ENCODE peak calls at places on chromosomes 6 and 20, in six cellular contexts. A is GM23338, Q is SK-N-SH, M is HCT116, Y is Panc1, X is GM12878. T is an unnamed sample.

GRCh38 chr6:85747654-85748053 is 105.0 kb upstream of the SYNCRIP start:
- DNase-seq in A (no peak), Y (no peak), M (no peak), Q (no peak), X (no peak), T (no peak)

GRCh38 chr6:43173496-43174262 is 2.6 kb downstream of the SRF start:
- DNase-seq in Q (no peak), X (no peak), Y (no peak), M (no peak), A (no peak), T (no peak)

GRCh38 chr20:47379433-47380150 is 23.1 kb upstream of the ZMYND8 start:
- DNase-seq in A (no peak), Y (no peak), X (no peak), Q (no peak), M (no peak), T (no peak)

GRCh38 chr6:90347411-90347841 is 50.8 kb upstream of the BACH2 start:
- DNase-seq in Y (no peak), M (no peak), X (no peak), A (no peak), Q (no peak), T (no peak)

GRCh38 chr6:126337323-126337722 is 2.6 kb upstream of the CENPW start:
- DNase-seq in A (no peak), Y (no peak), Q (no peak), X (no peak), M (no peak), T (peak)

GRCh38 chr20:1509237-1509636 is 18.0 kb upstream of the SIRPB2 start:
- DNase-seq in A (peak), Y (peak), Q (peak), X (no peak), M (peak), T (peak)

GRCh38 chr6:22821664-22822320 is 252.4 kb downstream of the HDGFL1 start:
- DNase-seq in Y (no peak), X (no peak), M (no peak), Q (no peak), A (no peak), T (no peak)

GRCh38 chr6:130760006-130760405 is 67.2 kb upstream of the SMLR1 start:
- DNase-seq in X (no peak), A (peak), Y (no peak), Q (peak), M (peak), T (no peak)

GRCh38 chr6:8017276-8017701 is 46.9 kb downstream of the BLOC1S5 start:
- DNase-seq in A (no peak), Y (no peak), M (no peak), Q (no peak), X (no peak), T (no peak)

GRCh38 chr6:141874930-141875602 is 257.7 kb upstream of the GJE1 start:
- DNase-seq in Q (no peak), Y (peak), M (no peak), X (no peak), A (no peak), T (peak)

GRCh38 chr6:81750660-81751387 is 1.7 kb downstream of the TENT5A start:
- DNase-seq in Q (no peak), Y (no peak), M (no peak), X (no peak), A (no peak), T (no peak)

GRCh38 chr20:38172344-38172743 is 7.3 kb upstream of the TGM2 start:
- DNase-seq in Q (no peak), M (no peak), Y (no peak), A (no peak), X (no peak), T (no peak)

GRCh38 chr6:141282263-141282662 is 850.5 kb upstream of the GJE1 start:
- DNase-seq in X (no peak), Q (no peak), M (no peak), A (peak), Y (no peak), T (no peak)

GRCh38 chr6:167811040-167811439 is 15.7 kb upstream of the AFDN start:
- DNase-seq in A (no peak), X (no peak), Y (no peak), Q (no peak), M (no peak), T (no peak)

GRCh38 chr20:44754554-44754953 is 8.9 kb downstream of the KCNK15 start:
- DNase-seq in A (no peak), X (no peak), M (no peak), Y (no peak), Q (no peak), T (no peak)

GRCh38 chr6:94751641-94752329 is 825.5 kb upstream of the MANEA start:
- DNase-seq in Y (no peak), A (no peak), M (no peak), Q (no peak), X (peak), T (peak)

GRCh38 chr20:4894981-4895381 is 106.3 kb downstream of the SLC23A2 start:
- DNase-seq in Y (no peak), A (no peak), X (no peak), Q (no peak), M (no peak), T (no peak)

GRCh38 chr20:44038681-44039123 is 124.0 kb downstream of the TOX2 start:
- DNase-seq in Q (peak), A (no peak), X (no peak), M (no peak), Y (no peak), T (no peak)

GRCh38 chr6:6758915-6759654 is 170.6 kb downstream of the LY86 start:
- DNase-seq in X (peak), M (peak), Q (peak), Y (no peak), A (peak), T (peak)

GRCh38 chr6:86916393-86916792 is 20.9 kb upstream of the HTR1E start:
- DNase-seq in M (no peak), X (no peak), Y (no peak), Q (no peak), A (no peak), T (no peak)

GRCh38 chr6:54013966-54014365 is 97.3 kb upstream of the MLIP start:
- DNase-seq in M (no peak), Q (no peak), A (no peak), Y (no peak), X (no peak), T (no peak)

GRCh38 chr20:44218441-44218840 is 7.9 kb upstream of the OSER1 start:
- DNase-seq in Q (no peak), X (no peak), A (no peak), M (no peak), Y (no peak), T (no peak)

GRCh38 chr6:45920819-45921511 is 94.7 kb downstream of the CLIC5 start:
- DNase-seq in X (peak), Y (no peak), M (no peak), A (no peak), Q (no peak), T (no peak)

DNA sequence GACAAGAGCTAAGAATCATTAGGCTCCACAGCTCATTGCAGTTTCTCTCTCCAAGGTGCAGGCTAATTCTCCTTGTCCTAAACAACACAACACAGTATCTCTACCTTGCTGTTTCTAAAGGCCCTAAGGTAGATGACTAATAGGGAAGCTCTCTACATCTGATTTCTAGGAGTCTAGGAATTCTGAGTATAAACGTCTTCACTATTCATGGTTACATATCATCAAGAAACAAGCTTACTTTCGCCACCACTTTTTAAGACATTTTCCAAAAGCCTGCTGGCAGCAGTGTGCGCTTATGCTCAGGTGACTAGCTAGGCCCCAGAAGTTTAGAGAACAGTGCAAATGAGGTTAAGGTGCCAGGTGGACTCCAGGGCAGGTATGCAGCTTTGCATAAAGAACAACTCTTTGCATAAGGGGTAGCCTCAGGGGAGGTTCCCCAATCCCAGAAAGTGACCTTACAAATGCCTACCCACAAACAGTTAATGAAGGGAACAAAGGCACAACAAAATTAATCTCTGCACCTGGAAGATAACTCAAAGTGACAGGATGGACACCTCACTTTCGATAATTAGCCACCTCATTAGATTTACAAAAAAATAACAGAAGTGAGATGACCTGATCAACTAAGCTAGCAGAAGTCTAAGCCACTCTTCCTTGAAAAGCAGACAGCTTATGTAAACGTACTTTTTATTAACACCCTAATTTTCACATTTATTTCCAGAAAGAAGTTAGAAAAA is 20.1 kb downstream of the B4GALT5 start:
- DNase-seq in M (no peak), A (no peak), X (no peak), Y (no peak), Q (no peak), T (no peak)
- TF ChIP-seq POLR2AphosphoS5 in M (no peak), A (no peak), X (no peak), Y (no peak), Q (no peak), T (no peak)

GRCh38 chr6:168938546-168938945 is 315.1 kb downstream of the THBS2 start:
- DNase-seq in Q (no peak), M (no peak), A (no peak), X (no peak), Y (no peak), T (no peak)

GRCh38 chr6:168941036-168941435 is 312.6 kb downstream of the THBS2 start:
- DNase-seq in Y (no peak), X (no peak), M (no peak), A (no peak), Q (no peak), T (no peak)

GRCh38 chr6:168937061-168937460 is 316.6 kb downstream of the THBS2 start:
- DNase-seq in M (no peak), Y (no peak), A (no peak), Q (no peak), X (no peak), T (no peak)

GRCh38 chr6:168939771-168940170 is 313.9 kb downstream of the THBS2 start:
- DNase-seq in Y (no peak), M (no peak), X (no peak), A (no peak), Q (no peak), T (no peak)

DNA sequence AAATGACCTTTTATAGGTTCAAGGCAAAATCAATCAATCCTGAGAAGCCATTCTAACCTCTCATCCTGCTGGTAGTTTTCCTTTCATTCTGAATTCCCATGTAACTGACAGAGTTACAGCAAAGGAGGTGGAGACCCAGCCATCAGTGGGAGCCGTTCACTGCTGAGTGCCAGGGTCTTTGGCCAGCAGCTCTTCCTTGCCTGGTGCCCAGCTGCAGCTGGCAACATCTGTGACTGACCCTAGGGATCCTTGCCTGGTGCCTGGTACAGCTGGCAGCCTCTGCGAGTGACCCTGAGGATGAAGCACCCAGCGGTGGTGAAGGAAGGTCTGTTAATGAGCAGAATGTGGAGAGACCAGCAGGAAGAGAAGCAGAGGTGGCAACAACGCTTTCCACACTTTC is 314.6 kb downstream of the THBS2 start:
- DNase-seq in A (no peak), X (no peak), M (no peak), Y (no peak), Q (no peak), T (no peak)
- H3K4me3 ChIP-seq in A (no peak), X (no peak), M (no peak), Y (no peak), Q (no peak), T (no peak)

GRCh38 chr6:36444470-36444869 is 1.7 kb downstream of the KCTD20 start:
- DNase-seq in Y (no peak), M (no peak), A (no peak), X (no peak), Q (no peak), T (no peak)
- TF ChIP-seq REST in Y (no peak), M (no peak), A (no peak), X (no peak), Q (no peak), T (no peak)

DNA sequence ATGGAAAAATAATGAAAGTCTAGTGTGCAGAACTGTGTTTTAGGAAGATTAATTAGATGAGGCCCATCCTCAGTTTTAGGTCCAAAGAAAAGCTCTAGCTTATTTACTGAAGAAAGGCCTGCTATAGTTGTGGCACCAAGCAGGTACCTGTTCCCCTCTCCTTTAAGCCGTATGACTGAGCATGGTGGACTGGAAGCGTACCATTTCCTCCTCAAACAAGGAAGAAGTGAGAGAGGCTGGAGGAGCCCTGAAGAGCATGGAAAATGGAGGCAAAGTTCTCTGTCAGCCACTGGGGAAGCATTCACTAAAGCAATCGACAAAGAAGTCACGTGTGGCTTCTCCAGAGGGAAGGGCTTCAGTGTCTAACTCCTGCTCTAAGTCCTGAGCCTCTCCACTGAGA is 100.2 kb downstream of the MAN1A1 start:
- DNase-seq in Y (no peak), M (no peak), Q (no peak), X (no peak), A (no peak), T (no peak)
- TF ChIP-seq POLR2AphosphoS5 in Y (no peak), M (no peak), Q (no peak), X (no peak), A (no peak), T (no peak)

GRCh38 chr6:36871686-36872085 is 2.9 kb downstream of the PPIL1 start:
- DNase-seq in Q (no peak), M (no peak), A (no peak), X (no peak), Y (no peak), T (no peak)
- H3K4me3 ChIP-seq in Q (no peak), M (no peak), A (no peak), X (no peak), Y (no peak), T (no peak)

DNA sequence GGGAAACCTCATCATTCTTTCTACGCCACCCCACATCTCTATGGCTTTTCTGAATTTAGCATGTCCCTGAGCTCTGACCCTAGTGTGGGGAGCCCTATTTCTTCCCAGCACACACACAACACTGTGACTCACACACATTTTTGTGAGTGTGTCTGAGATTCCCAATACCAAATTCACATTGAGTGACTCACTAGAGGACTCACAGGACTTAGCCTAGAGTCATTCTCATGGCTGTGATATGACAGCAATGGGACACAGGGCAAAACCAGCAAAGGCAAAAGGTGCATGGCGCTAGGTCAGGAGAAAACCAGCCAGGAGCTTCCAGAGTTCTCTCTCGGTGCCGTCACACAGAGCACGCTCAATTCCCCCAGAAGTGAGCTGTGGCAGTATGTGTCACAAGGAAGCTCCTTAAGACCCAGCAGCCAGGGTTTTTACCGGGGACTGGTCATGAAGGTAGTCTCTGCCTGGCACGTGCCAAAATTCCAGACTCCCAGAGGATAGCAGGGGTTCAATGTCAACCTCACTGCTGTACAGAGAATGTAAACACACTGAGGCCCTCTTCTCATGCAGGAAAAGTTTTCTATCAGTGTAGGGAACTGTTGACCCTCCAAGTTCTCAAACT is 6.2 kb downstream of the CSTL1 start:
- DNase-seq in X (no peak), A (no peak), Y (no peak), Q (no peak), M (peak), T (no peak)
- TF ChIP-seq REST in X (no peak), A (no peak), Y (no peak), Q (no peak), M (no peak), T (no peak)

GRCh38 chr20:53576586-53577318 is 16.9 kb downstream of the ZNF217 start:
- DNase-seq in X (no peak), M (no peak), A (no peak), Q (no peak), Y (no peak), T (no peak)
- TF ChIP-seq POLR2AphosphoS5 in X (no peak), M (no peak), A (no peak), Q (no peak), Y (peak), T (no peak)

GRCh38 chr20:45919536-45919933 is 7.6 kb upstream of the PLTP start:
- DNase-seq in X (no peak), Y (no peak), Q (no peak), M (no peak), A (no peak), T (no peak)
- H3K4me3 ChIP-seq in X (no peak), Y (no peak), Q (no peak), M (no peak), A (no peak), T (no peak)